ENCODE peak calls at places on chromosomes 5 and 9, in nine cellular contexts. L is GM04504; G is SK-N-SH; I is naive thymus-derived CD4-positive, alpha-beta T cell; A is activated CD4-positive, alpha-beta T cell treated with anti-CD3 and anti-CD28 coated beads for 24 hours; K is stimulated activated CD4-positive, alpha-beta T cell treated with anti-CD3 and anti-CD28 coated beads, Interleukin-15, amount 100 ng/mL, for 1 hour; S is H1; N is hepatic stellate cell; O is Daoy. E is an unnamed sample.

GRCh38 chr5:132017738-132018625 is 6.5 kb upstream of the ACSL6 start:
- DNase-seq in G (no peak), A (no peak), K (no peak), N (no peak), L (no peak), S (no peak), I (no peak), O (no peak), E (no peak)

GRCh38 chr9:28999057-28999456 is 1425.8 kb upstream of the C9orf72 start:
- DNase-seq in K (no peak), S (no peak), A (no peak), L (no peak), O (no peak), G (peak; percentile 3), N (no peak), I (no peak), E (no peak)

GRCh38 chr5:150457112-150457511 is 7.6 kb upstream of the RPS14 start:
- DNase-seq in N (no peak), G (no peak), A (no peak), I (no peak), O (no peak), K (no peak), L (no peak), S (no peak), E (no peak)

GRCh38 chr9:114413909-114414308 is 26.1 kb upstream of the AKNA start:
- DNase-seq in G (no peak), K (no peak), O (no peak), N (peak; percentile 78), L (no peak), A (no peak), I (no peak), S (no peak), E (no peak)

GRCh38 chr9:4508907-4509589 is 18.8 kb downstream of the SLC1A1 start:
- DNase-seq in K (no peak), N (peak; percentile 70), O (peak; percentile 48), S (no peak), L (peak; percentile 72), G (no peak), I (no peak), A (no peak), E (no peak)

GRCh38 chr9:95305770-95306492 is 11.6 kb downstream of the FANCC start:
- DNase-seq in G (no peak), L (no peak), S (no peak), I (no peak), A (no peak), K (no peak), N (peak; percentile 46), O (no peak), E (no peak)

GRCh38 chr9:136370687-136371530 is 2.6 kb downstream of the CARD9 start:
- DNase-seq in I (no peak), S (no peak), G (no peak), O (no peak), N (no peak), L (no peak), K (no peak), A (no peak), E (no peak)

GRCh38 chr9:125110464-125110863 is 32.9 kb downstream of the SCAI start:
- DNase-seq in I (no peak), G (no peak), K (no peak), O (no peak), S (no peak), A (no peak), N (no peak), L (no peak), E (no peak)

GRCh38 chr5:108382784-108383358 is 973 bp upstream of the FBXL17 start:
- DNase-seq in I (peak; percentile 58), G (peak; percentile 9), A (no peak), L (no peak), O (no peak), N (peak; percentile 10), S (no peak), K (no peak), E (no peak)

GRCh38 chr5:149464796-149465489 is 85.9 kb upstream of the IL17B start:
- DNase-seq in L (no peak), O (no peak), I (no peak), N (peak; percentile 73), G (no peak), S (no peak), A (no peak), K (no peak), E (no peak)

GRCh38 chr5:154618696-154619095 is 136.5 kb upstream of the LARP1 start:
- DNase-seq in G (no peak), A (no peak), N (no peak), K (no peak), I (no peak), S (no peak), O (no peak), L (no peak), E (no peak)

GRCh38 chr5:74367241-74367733 is 273.2 kb downstream of the ENC1 start:
- DNase-seq in A (no peak), G (no peak), N (no peak), O (no peak), S (no peak), I (no peak), K (no peak), L (no peak), E (no peak)

GRCh38 chr9:95588724-95589282 is 72.0 kb upstream of the PTCH1 start:
- DNase-seq in L (no peak), K (no peak), O (no peak), I (no peak), N (no peak), G (no peak), S (no peak), A (no peak), E (no peak)

GRCh38 chr9:20620658-20621552 is 1.4 kb downstream of the MLLT3 start:
- DNase-seq in G (peak; percentile 63), N (peak; percentile 35), A (peak; percentile 35), K (peak; percentile 49), O (peak; percentile 22), I (peak; percentile 78), L (no peak), S (no peak), E (peak; percentile 18)

GRCh38 chr9:114906922-114907571 is 23.3 kb downstream of the TNFSF8 start:
- DNase-seq in A (no peak), I (no peak), S (peak; percentile 63), L (no peak), G (peak; percentile 45), O (peak; percentile 58), K (no peak), N (peak; percentile 44), E (no peak)

GRCh38 chr5:1316941-1317340 is 22.1 kb upstream of the TERT start:
- DNase-seq in A (no peak), I (no peak), K (no peak), O (no peak), N (no peak), L (no peak), G (no peak), S (no peak), E (no peak)

GRCh38 chr5:150538007-150538917 is 30.3 kb downstream of the NDST1 start:
- DNase-seq in N (peak; percentile 58), S (no peak), O (peak; percentile 34), A (no peak), L (no peak), K (no peak), G (no peak), I (no peak), E (no peak)

GRCh38 chr5:73918791-73919221 is 292.8 kb downstream of the ARHGEF28 start:
- DNase-seq in K (no peak), O (no peak), A (no peak), G (no peak), S (no peak), I (no peak), L (no peak), N (no peak), E (no peak)

GRCh38 chr5:9456435-9457042 is 89.3 kb downstream of the SEMA5A start:
- DNase-seq in I (no peak), N (peak; percentile 81), K (no peak), O (peak; percentile 24), S (no peak), A (no peak), L (no peak), G (peak; percentile 30), E (no peak)

GRCh38 chr9:110104201-110104845 is 103.6 kb downstream of the C9orf152 start:
- DNase-seq in L (no peak), O (no peak), K (no peak), N (no peak), A (no peak), S (no peak), G (no peak), I (no peak), E (no peak)

GRCh38 chr5:14217587-14217986 is 74.4 kb downstream of the TRIO start:
- DNase-seq in A (no peak), I (no peak), G (no peak), S (no peak), L (no peak), K (no peak), O (no peak), N (no peak), E (no peak)

GRCh38 chr9:91882628-91883027 is 67.4 kb downstream of the ROR2 start:
- DNase-seq in N (no peak), O (no peak), G (no peak), S (no peak), K (no peak), L (no peak), A (no peak), I (no peak), E (no peak)

GRCh38 chr5:151697452-151697851 is 10.7 kb upstream of the SPARC start:
- DNase-seq in K (no peak), I (no peak), N (no peak), G (no peak), A (no peak), O (no peak), S (no peak), L (no peak), E (no peak)

GRCh38 chr5:122844916-122845252 is 529 bp upstream of the SNX24 start:
- DNase-seq in K (no peak), O (no peak), I (no peak), A (no peak), S (no peak), N (no peak), L (no peak), G (no peak), E (no peak)

GRCh38 chr9:127166651-127167524 is 44.5 kb upstream of the ANGPTL2 start:
- DNase-seq in K (no peak), A (no peak), L (no peak), S (no peak), O (peak; percentile 93), N (no peak), I (no peak), G (no peak), E (peak; percentile 62)

E was measured in BE2C.